ENCODE peak calls at places on chromosome 7, in nine cellular contexts. S is stimulated activated CD4-positive, alpha-beta T cell treated with anti-CD3 and anti-CD28 coated beads, Interleukin-15, amount 100 ng/mL, for 1 hour; R is NCI-H1105 treated with DMSO at 0.1 percent for 48 hours; Q is neuronal stem cell; M is AG04450; C is HT-29; Y is SK-MEL-5; W is gastrocnemius medialis; V is stromal cell of bone marrow. N is an unnamed sample.
A peak's percentile ranks its signal among the peaks of the same experiment; 100 is the strongest.

GRCh38 chr7:44103941-44104879 is at the start of gene AEBP1:
- DNase-seq in V (no peak), Y (no peak), S (no peak), Q (peak; percentile 30), R (no peak), C (no peak), M (no peak), W (no peak), N (no peak)

GRCh38 chr7:496528-497295 is 22.9 kb downstream of the PDGFA start:
- DNase-seq in C (no peak), R (peak; percentile 12), M (no peak), S (no peak), V (no peak), Q (no peak), Y (no peak), W (no peak), N (no peak)

GRCh38 chr7:108347616-108348015 is 108.6 kb downstream of the NRCAM start:
- DNase-seq in V (peak; percentile 39), R (no peak), C (peak; percentile 51), Y (peak; percentile 14), M (no peak), W (no peak), Q (peak; percentile 80), S (no peak), N (no peak)

GRCh38 chr7:149777551-149778326 is 4.4 kb upstream of the ZNF467 start:
- DNase-seq in C (no peak), M (no peak), S (no peak), V (no peak), W (no peak), R (no peak), Y (no peak), Q (no peak), N (no peak)

GRCh38 chr7:155984609-155985405 is 172.5 kb upstream of the SHH start:
- DNase-seq in W (no peak), V (no peak), S (no peak), M (no peak), Q (no peak), Y (no peak), C (no peak), R (no peak), N (no peak)

GRCh38 chr7:7148799-7149481 is 33.4 kb upstream of the C1GALT1 start:
- DNase-seq in C (no peak), V (no peak), Q (no peak), W (no peak), M (no peak), R (no peak), Y (peak; percentile 99), S (no peak), N (no peak)

GRCh38 chr7:142391191-142391992 is 133.5 kb upstream of the PRSS58 start:
- DNase-seq in R (no peak), M (no peak), S (peak; percentile 27), Q (peak; percentile 51), C (peak; percentile 25), Y (peak; percentile 88), V (peak; percentile 22), W (no peak), N (no peak)

GRCh38 chr7:150801242-150801945 is 825 bp downstream of the TMEM176A start:
- DNase-seq in C (no peak), V (no peak), S (no peak), Q (no peak), R (no peak), Y (no peak), W (no peak), M (no peak), N (no peak)

GRCh38 chr7:41855798-41856197 is 152.9 kb upstream of the INHBA start:
- DNase-seq in Y (no peak), W (no peak), V (no peak), S (no peak), R (no peak), M (no peak), Q (no peak), C (no peak), N (no peak)

GRCh38 chr7:103988468-103989199 is 824 bp downstream of the RELN start:
- DNase-seq in C (no peak), M (no peak), Q (peak; percentile 24), S (no peak), Y (no peak), W (no peak), R (peak; percentile 29), V (no peak), N (no peak)

GRCh38 chr7:54944179-54944578 is 74.6 kb upstream of the EGFR start:
- DNase-seq in C (peak; percentile 77), R (no peak), M (no peak), Y (no peak), S (no peak), V (peak; percentile 34), Q (no peak), W (no peak), N (no peak)

GRCh38 chr7:23418046-23418445 is 52.2 kb downstream of the IGF2BP3 start:
- DNase-seq in Y (peak; percentile 41), Q (no peak), R (no peak), C (peak; percentile 20), S (no peak), W (no peak), M (no peak), V (peak; percentile 25), N (no peak)

GRCh38 chr7:129780257-129781127 is 169.0 kb downstream of the NRF1 start:
- DNase-seq in M (no peak), S (peak; percentile 74), V (no peak), Q (peak; percentile 48), R (peak; percentile 86), Y (peak; percentile 83), W (peak; percentile 37), C (peak; percentile 94), N (peak; percentile 80)

GRCh38 chr7:784971-785370 is 47.3 kb upstream of the SUN1 start:
- DNase-seq in Y (no peak), W (no peak), V (no peak), S (no peak), C (no peak), M (no peak), R (no peak), Q (no peak), N (no peak)

GRCh38 chr7:76262683-76263402 is 39.6 kb upstream of the HSPB1 start:
- DNase-seq in Q (peak; percentile 62), M (peak; percentile 16), W (no peak), Y (peak; percentile 92), S (no peak), V (peak; percentile 40), C (peak; percentile 87), R (peak; percentile 62), N (peak; percentile 9)

GRCh38 chr7:114956702-114957101 is 34.8 kb downstream of the MDFIC start:
- DNase-seq in S (no peak), W (no peak), V (no peak), M (no peak), Y (no peak), Q (no peak), C (no peak), R (no peak), N (no peak)

GRCh38 chr7:26612742-26613141 is 251.6 kb downstream of the SKAP2 start:
- DNase-seq in R (no peak), W (no peak), M (no peak), Y (no peak), V (no peak), Q (no peak), C (no peak), S (no peak), N (no peak)

GRCh38 chr7:151832138-151832537 is 44.8 kb downstream of the PRKAG2 start:
- DNase-seq in R (no peak), V (no peak), Q (no peak), W (no peak), C (no peak), M (no peak), S (no peak), Y (no peak), N (no peak)

GRCh38 chr7:24024276-24024675 is 259.7 kb upstream of the NPY start:
- DNase-seq in R (no peak), S (no peak), Y (peak; percentile 17), V (no peak), Q (no peak), M (no peak), W (no peak), C (no peak), N (no peak)

GRCh38 chr7:39353615-39354376 is 212.4 kb upstream of the YAE1 start:
- DNase-seq in S (no peak), R (peak; percentile 94), Q (peak; percentile 48), V (no peak), M (no peak), W (no peak), C (peak; percentile 38), Y (no peak), N (no peak)

GRCh38 chr7:137996386-137996851 is 5.5 kb downstream of the CREB3L2 start:
- DNase-seq in S (no peak), Q (no peak), R (no peak), C (no peak), W (no peak), Y (no peak), M (no peak), V (no peak), N (no peak)

GRCh38 chr7:157657741-157658740 is 321.2 kb downstream of the DNAJB6 start:
- DNase-seq in Q (no peak), M (no peak), C (no peak), V (no peak), R (no peak), Y (no peak), S (no peak), W (no peak), N (no peak)

GRCh38 chr7:151373599-151373998 is 32.0 kb downstream of the NUB1 start:
- DNase-seq in M (no peak), W (no peak), Q (no peak), V (no peak), C (no peak), Y (no peak), R (no peak), S (no peak), N (no peak)

GRCh38 chr7:131000389-131000788 is 266.4 kb upstream of the KLF14 start:
- DNase-seq in C (no peak), M (no peak), Q (no peak), S (no peak), Y (no peak), W (no peak), R (no peak), V (no peak), N (no peak)

GRCh38 chr7:140525741-140526140 is 46.4 kb upstream of the MKRN1 start:
- DNase-seq in C (no peak), W (no peak), R (no peak), M (no peak), V (no peak), Q (no peak), Y (no peak), S (no peak), N (no peak)

GRCh38 chr7:120005720-120006119 is 267.3 kb upstream of the KCND2 start:
- DNase-seq in V (no peak), C (no peak), Y (no peak), S (no peak), R (no peak), M (no peak), Q (no peak), W (no peak), N (no peak)

GRCh38 chr7:76260171-76260703 is 42.2 kb upstream of the HSPB1 start:
- DNase-seq in S (peak; percentile 30), C (peak; percentile 8), M (no peak), V (no peak), Q (peak; percentile 92), Y (peak; percentile 86), R (peak; percentile 68), W (no peak), N (no peak)

GRCh38 chr7:105387621-105388372 is 924 bp downstream of the SRPK2 start:
- DNase-seq in R (peak; percentile 53), S (peak; percentile 19), M (no peak), Q (peak; percentile 61), V (no peak), C (peak; percentile 40), W (peak; percentile 62), Y (peak; percentile 83), N (peak; percentile 6)